ENCODE peak calls at places on chromosome 1, in ten cellular contexts. One of them, this sample, is unnamed.

GRCh38 chr1:55725378-55725777 is 510.2 kb upstream of the USP24 start:
- DNase-seq in endothelial cell: no peak
- DNase-seq in lower lobe of right lung: no peak
- DNase-seq in HTR-8/SVneo: no peak
- DNase-seq in ELF-1: no peak
- DNase-seq in Calu3: no peak
- DNase-seq in fibroblast of pulmonary artery: peak; percentile 61
- DNase-seq in AG10803: no peak
- DNase-seq in HFFc6: peak; percentile 17
- DNase-seq in HFF-Myc: no peak
- DNase-seq in this sample: no peak

GRCh38 chr1:87333692-87334347 is 5.1 kb downstream of the LMO4 start:
- DNase-seq in endothelial cell: no peak
- DNase-seq in lower lobe of right lung: no peak
- DNase-seq in HTR-8/SVneo: no peak
- DNase-seq in ELF-1: no peak
- DNase-seq in Calu3: no peak
- DNase-seq in fibroblast of pulmonary artery: no peak
- DNase-seq in AG10803: no peak
- DNase-seq in HFFc6: no peak
- DNase-seq in HFF-Myc: no peak
- DNase-seq in this sample: no peak

GRCh38 chr1:235502601-235503332 is 1.5 kb downstream of the B3GALNT2 start:
- DNase-seq in endothelial cell: no peak
- DNase-seq in lower lobe of right lung: no peak
- DNase-seq in HTR-8/SVneo: no peak
- DNase-seq in ELF-1: no peak
- DNase-seq in Calu3: no peak
- DNase-seq in fibroblast of pulmonary artery: peak; percentile 39
- DNase-seq in AG10803: peak; percentile 39
- DNase-seq in HFFc6: peak; percentile 49
- DNase-seq in HFF-Myc: no peak
- DNase-seq in this sample: no peak

GRCh38 chr1:96376846-96377245 is 344.7 kb upstream of the PTBP2 start:
- DNase-seq in endothelial cell: no peak
- DNase-seq in lower lobe of right lung: no peak
- DNase-seq in HTR-8/SVneo: no peak
- DNase-seq in ELF-1: peak; percentile 35
- DNase-seq in Calu3: no peak
- DNase-seq in fibroblast of pulmonary artery: no peak
- DNase-seq in AG10803: no peak
- DNase-seq in HFFc6: no peak
- DNase-seq in HFF-Myc: no peak
- DNase-seq in this sample: no peak

GRCh38 chr1:212485895-212486590 is 53.3 kb downstream of the NENF start:
- DNase-seq in endothelial cell: peak; percentile 37
- DNase-seq in lower lobe of right lung: peak; percentile 89
- DNase-seq in HTR-8/SVneo: peak; percentile 79
- DNase-seq in ELF-1: peak; percentile 91
- DNase-seq in Calu3: peak; percentile 94
- DNase-seq in fibroblast of pulmonary artery: peak; percentile 96
- DNase-seq in AG10803: peak; percentile 88
- DNase-seq in HFFc6: peak; percentile 91
- DNase-seq in HFF-Myc: peak; percentile 65
- DNase-seq in this sample: no peak

GRCh38 chr1:37814257-37814656 is 6.2 kb upstream of the YRDC start:
- DNase-seq in endothelial cell: no peak
- DNase-seq in lower lobe of right lung: no peak
- DNase-seq in HTR-8/SVneo: no peak
- DNase-seq in ELF-1: no peak
- DNase-seq in Calu3: no peak
- DNase-seq in fibroblast of pulmonary artery: no peak
- DNase-seq in AG10803: no peak
- DNase-seq in HFFc6: no peak
- DNase-seq in HFF-Myc: no peak
- DNase-seq in this sample: no peak

GRCh38 chr1:116628448-116628847 is 39.1 kb downstream of the IGSF3 start:
- DNase-seq in endothelial cell: no peak
- DNase-seq in lower lobe of right lung: no peak
- DNase-seq in HTR-8/SVneo: no peak
- DNase-seq in ELF-1: no peak
- DNase-seq in Calu3: no peak
- DNase-seq in fibroblast of pulmonary artery: no peak
- DNase-seq in AG10803: no peak
- DNase-seq in HFFc6: no peak
- DNase-seq in HFF-Myc: no peak
- DNase-seq in this sample: no peak

GRCh38 chr1:118947790-118948189 is 40.4 kb downstream of the TBX15 start:
- DNase-seq in endothelial cell: no peak
- DNase-seq in lower lobe of right lung: no peak
- DNase-seq in HTR-8/SVneo: no peak
- DNase-seq in ELF-1: no peak
- DNase-seq in Calu3: no peak
- DNase-seq in fibroblast of pulmonary artery: peak; percentile 46
- DNase-seq in AG10803: peak; percentile 45
- DNase-seq in HFFc6: peak; percentile 87
- DNase-seq in HFF-Myc: no peak
- DNase-seq in this sample: no peak

GRCh38 chr1:58249729-58250586 is 296.6 kb downstream of the OMA1 start:
- DNase-seq in endothelial cell: peak; percentile 47
- DNase-seq in lower lobe of right lung: no peak
- DNase-seq in HTR-8/SVneo: peak; percentile 12
- DNase-seq in ELF-1: peak; percentile 79
- DNase-seq in Calu3: no peak
- DNase-seq in fibroblast of pulmonary artery: peak; percentile 19
- DNase-seq in AG10803: peak; percentile 40
- DNase-seq in HFFc6: peak; percentile 56
- DNase-seq in HFF-Myc: no peak
- DNase-seq in this sample: no peak

GRCh38 chr1:100597069-100597741 is 59.3 kb downstream of the GPR88 start:
- DNase-seq in endothelial cell: no peak
- DNase-seq in lower lobe of right lung: no peak
- DNase-seq in HTR-8/SVneo: peak; percentile 35
- DNase-seq in ELF-1: peak; percentile 3
- DNase-seq in Calu3: no peak
- DNase-seq in fibroblast of pulmonary artery: peak; percentile 88
- DNase-seq in AG10803: peak; percentile 87
- DNase-seq in HFFc6: peak; percentile 87
- DNase-seq in HFF-Myc: peak; percentile 53
- DNase-seq in this sample: no peak

GRCh38 chr1:89524369-89525168 is at the start of gene LRRC8B:
- DNase-seq in endothelial cell: peak; percentile 87
- DNase-seq in lower lobe of right lung: peak; percentile 95
- DNase-seq in HTR-8/SVneo: peak; percentile 55
- DNase-seq in ELF-1: peak; percentile 85
- DNase-seq in Calu3: peak; percentile 93
- DNase-seq in fibroblast of pulmonary artery: peak; percentile 84
- DNase-seq in AG10803: peak; percentile 62
- DNase-seq in HFFc6: peak; percentile 56
- DNase-seq in HFF-Myc: no peak
- DNase-seq in this sample: peak; percentile 87

GRCh38 chr1:167328762-167329483 is 108.2 kb downstream of the POU2F1 start:
- DNase-seq in endothelial cell: peak; percentile 16
- DNase-seq in lower lobe of right lung: no peak
- DNase-seq in HTR-8/SVneo: no peak
- DNase-seq in ELF-1: no peak
- DNase-seq in Calu3: no peak
- DNase-seq in fibroblast of pulmonary artery: peak; percentile 5
- DNase-seq in AG10803: no peak
- DNase-seq in HFFc6: no peak
- DNase-seq in HFF-Myc: no peak
- DNase-seq in this sample: no peak

GRCh38 chr1:40316595-40317393 is at the start of gene COL9A2:
- DNase-seq in endothelial cell: peak; percentile 36
- DNase-seq in lower lobe of right lung: peak; percentile 63
- DNase-seq in HTR-8/SVneo: peak; percentile 26
- DNase-seq in ELF-1: peak; percentile 53
- DNase-seq in Calu3: peak; percentile 67
- DNase-seq in fibroblast of pulmonary artery: no peak
- DNase-seq in AG10803: no peak
- DNase-seq in HFFc6: no peak
- DNase-seq in HFF-Myc: no peak
- DNase-seq in this sample: peak; percentile 41

GRCh38 chr1:189983156-189983555 is 494.5 kb downstream of the BRINP3 start:
- DNase-seq in endothelial cell: no peak
- DNase-seq in lower lobe of right lung: no peak
- DNase-seq in HTR-8/SVneo: no peak
- DNase-seq in ELF-1: no peak
- DNase-seq in Calu3: no peak
- DNase-seq in fibroblast of pulmonary artery: no peak
- DNase-seq in AG10803: no peak
- DNase-seq in HFFc6: no peak
- DNase-seq in HFF-Myc: no peak
- DNase-seq in this sample: no peak

GRCh38 chr1:217133958-217134856 is 411.0 kb upstream of the ESRRG start:
- DNase-seq in endothelial cell: peak; percentile 31
- DNase-seq in lower lobe of right lung: no peak
- DNase-seq in HTR-8/SVneo: no peak
- DNase-seq in ELF-1: peak; percentile 8
- DNase-seq in Calu3: no peak
- DNase-seq in fibroblast of pulmonary artery: peak; percentile 6
- DNase-seq in AG10803: no peak
- DNase-seq in HFFc6: no peak
- DNase-seq in HFF-Myc: no peak
- DNase-seq in this sample: no peak

GRCh38 chr1:232902766-232903357 is 47.5 kb upstream of the NTPCR start:
- DNase-seq in endothelial cell: no peak
- DNase-seq in lower lobe of right lung: no peak
- DNase-seq in HTR-8/SVneo: no peak
- DNase-seq in ELF-1: no peak
- DNase-seq in Calu3: no peak
- DNase-seq in fibroblast of pulmonary artery: no peak
- DNase-seq in AG10803: no peak
- DNase-seq in HFFc6: no peak
- DNase-seq in HFF-Myc: no peak
- DNase-seq in this sample: no peak

GRCh38 chr1:166544036-166544435 is 295.2 kb upstream of the POGK start:
- DNase-seq in endothelial cell: no peak
- DNase-seq in lower lobe of right lung: no peak
- DNase-seq in HTR-8/SVneo: no peak
- DNase-seq in ELF-1: no peak
- DNase-seq in Calu3: no peak
- DNase-seq in fibroblast of pulmonary artery: no peak
- DNase-seq in AG10803: no peak
- DNase-seq in HFFc6: no peak
- DNase-seq in HFF-Myc: no peak
- DNase-seq in this sample: no peak

GRCh38 chr1:68178821-68179490 is 53.4 kb downstream of the WLS start:
- DNase-seq in endothelial cell: no peak
- DNase-seq in lower lobe of right lung: no peak
- DNase-seq in HTR-8/SVneo: no peak
- DNase-seq in ELF-1: no peak
- DNase-seq in Calu3: no peak
- DNase-seq in fibroblast of pulmonary artery: peak; percentile 38
- DNase-seq in AG10803: no peak
- DNase-seq in HFFc6: peak; percentile 30
- DNase-seq in HFF-Myc: no peak
- DNase-seq in this sample: no peak

GRCh38 chr1:168709407-168709891 is 19.6 kb downstream of the DPT start:
- DNase-seq in endothelial cell: no peak
- DNase-seq in lower lobe of right lung: no peak
- DNase-seq in HTR-8/SVneo: no peak
- DNase-seq in ELF-1: no peak
- DNase-seq in Calu3: peak; percentile 26
- DNase-seq in fibroblast of pulmonary artery: peak; percentile 83
- DNase-seq in AG10803: peak; percentile 99
- DNase-seq in HFFc6: peak; percentile 93
- DNase-seq in HFF-Myc: peak; percentile 88
- DNase-seq in this sample: no peak

GRCh38 chr1:3003941-3004270 is 17.4 kb upstream of the ACTRT2 start:
- DNase-seq in endothelial cell: no peak
- DNase-seq in lower lobe of right lung: no peak
- DNase-seq in HTR-8/SVneo: no peak
- DNase-seq in ELF-1: no peak
- DNase-seq in Calu3: no peak
- DNase-seq in fibroblast of pulmonary artery: no peak
- DNase-seq in AG10803: no peak
- DNase-seq in HFFc6: no peak
- DNase-seq in HFF-Myc: no peak
- DNase-seq in this sample: no peak

GRCh38 chr1:40662864-40663263 is 2.6 kb downstream of the RIMS3 start:
- DNase-seq in endothelial cell: no peak
- DNase-seq in lower lobe of right lung: no peak
- DNase-seq in HTR-8/SVneo: no peak
- DNase-seq in ELF-1: no peak
- DNase-seq in Calu3: no peak
- DNase-seq in fibroblast of pulmonary artery: no peak
- DNase-seq in AG10803: peak; percentile 20
- DNase-seq in HFFc6: no peak
- DNase-seq in HFF-Myc: no peak
- DNase-seq in this sample: no peak

GRCh38 chr1:240508950-240509349 is 103.0 kb downstream of the GREM2 start:
- DNase-seq in endothelial cell: no peak
- DNase-seq in lower lobe of right lung: no peak
- DNase-seq in HTR-8/SVneo: no peak
- DNase-seq in ELF-1: no peak
- DNase-seq in Calu3: no peak
- DNase-seq in fibroblast of pulmonary artery: no peak
- DNase-seq in AG10803: peak; percentile 74
- DNase-seq in HFFc6: peak; percentile 39
- DNase-seq in HFF-Myc: peak; percentile 46
- DNase-seq in this sample: no peak

GRCh38 chr1:29592261-29592615 is 355.9 kb downstream of the PTPRU start:
- DNase-seq in endothelial cell: no peak
- DNase-seq in lower lobe of right lung: no peak
- DNase-seq in HTR-8/SVneo: no peak
- DNase-seq in ELF-1: no peak
- DNase-seq in Calu3: no peak
- DNase-seq in fibroblast of pulmonary artery: no peak
- DNase-seq in AG10803: no peak
- DNase-seq in HFFc6: no peak
- DNase-seq in HFF-Myc: no peak
- DNase-seq in this sample: no peak

GRCh38 chr1:181014431-181015257 is 8.0 kb downstream of the STX6 start:
- DNase-seq in endothelial cell: no peak
- DNase-seq in lower lobe of right lung: no peak
- DNase-seq in HTR-8/SVneo: no peak
- DNase-seq in ELF-1: no peak
- DNase-seq in Calu3: no peak
- DNase-seq in fibroblast of pulmonary artery: no peak
- DNase-seq in AG10803: no peak
- DNase-seq in HFFc6: no peak
- DNase-seq in HFF-Myc: no peak
- DNase-seq in this sample: no peak

This sample was measured in activated T-helper 9 cell treated with anti-CD3 and anti-CD28 coated beads, Interleukin-2, amount 50 U/mL, for 16 hours.